ENCODE peak calls at places on chromosomes 1 and 21, in seven cellular contexts. C is WTC11, K is K562, Y is H1, B is HCT116, E is GM12878, L is HEK293T. F is an unnamed sample.
A peak's percentile ranks its signal among the peaks of the same experiment; 100 is the strongest.

GRCh38 chr1:66570196-66570595 is 36.2 kb downstream of the SGIP1 start:
- DNase-seq in B (no peak), L (no peak), K (no peak), C (no peak), Y (no peak), E (no peak), F (no peak)

GRCh38 chr1:227545361-227545760 is 18.0 kb upstream of the ZNF678 start:
- DNase-seq in E (no peak), C (no peak), K (no peak), B (no peak), Y (no peak), L (no peak), F (no peak)

GRCh38 chr1:239123243-239123642 is 263.1 kb upstream of the CHRM3 start:
- DNase-seq in L (no peak), E (no peak), Y (no peak), B (no peak), C (no peak), K (no peak), F (no peak)

GRCh38 chr21:16370176-16370575 is 640.4 kb downstream of the USP25 start:
- DNase-seq in K (no peak), C (no peak), Y (no peak), B (no peak), L (no peak), E (no peak), F (no peak)

GRCh38 chr1:109828756-109829505 is 65.2 kb upstream of the EPS8L3 start:
- DNase-seq in L (no peak), K (no peak), E (no peak), Y (no peak), C (no peak), B (no peak), F (no peak)

GRCh38 chr1:4653328-4653660 is 1.1 kb upstream of the AJAP1 start:
- DNase-seq in E (no peak), B (no peak), Y (no peak), K (no peak), C (no peak), L (no peak), F (no peak)

GRCh38 chr1:59063501-59063900 is 233.4 kb upstream of the FGGY start:
- DNase-seq in B (no peak), L (no peak), E (no peak), K (no peak), Y (no peak), C (no peak), F (no peak)

GRCh38 chr1:58802640-58803476 is 19.0 kb upstream of the JUN start:
- DNase-seq in C (no peak), Y (no peak), K (no peak), L (no peak), B (no peak), E (no peak), F (no peak)

GRCh38 chr1:224489585-224490365 is 55.2 kb upstream of the WDR26 start:
- DNase-seq in C (no peak), L (no peak), E (no peak), B (no peak), Y (no peak), K (no peak), F (no peak)

GRCh38 chr1:88741413-88741812 is 57.3 kb downstream of the PKN2 start:
- DNase-seq in L (no peak), E (no peak), K (no peak), B (no peak), C (no peak), Y (no peak), F (no peak)

GRCh38 chr1:201887116-201887866 is 1.4 kb upstream of the SHISA4 start:
- DNase-seq in B (no peak), E (no peak), C (no peak), Y (no peak), L (no peak), K (no peak), F (no peak)

GRCh38 chr1:201714542-201715276 is 114.2 kb upstream of the IPO9 start:
- DNase-seq in B (peak; percentile 97), C (no peak), E (no peak), Y (peak; percentile 43), K (peak; percentile 71), L (peak; percentile 59), F (no peak)

GRCh38 chr1:189708674-189709073 is 769.0 kb downstream of the BRINP3 start:
- DNase-seq in K (no peak), L (peak; percentile 33), B (peak; percentile 7), E (no peak), Y (no peak), C (peak; percentile 23), F (no peak)

GRCh38 chr1:229768232-229768631 is 142.2 kb downstream of the URB2 start:
- DNase-seq in C (no peak), L (no peak), E (no peak), K (no peak), Y (no peak), B (no peak), F (no peak)

GRCh38 chr1:40153073-40153770 is 8.0 kb upstream of the RLF start:
- DNase-seq in E (peak; percentile 59), L (peak; percentile 39), C (no peak), Y (no peak), K (no peak), B (peak; percentile 62), F (peak; percentile 32)

GRCh38 chr1:55309053-55309452 is 93.9 kb upstream of the USP24 start:
- DNase-seq in E (no peak), Y (no peak), B (no peak), K (no peak), C (no peak), L (no peak), F (no peak)

GRCh38 chr21:46079357-46080170 is 18.3 kb upstream of the COL6A2 start:
- DNase-seq in L (no peak), E (no peak), Y (no peak), B (no peak), K (no peak), C (no peak), F (no peak)

GRCh38 chr1:119367332-119368124 is 1.1 kb upstream of the HAO2 start:
- DNase-seq in C (no peak), K (peak; percentile 45), B (peak; percentile 27), Y (no peak), E (no peak), L (peak; percentile 63), F (peak; percentile 53)

GRCh38 chr1:110555807-110556470 is 37.0 kb upstream of the KCNA10 start:
- DNase-seq in E (no peak), L (no peak), K (no peak), Y (no peak), B (no peak), C (no peak), F (no peak)

GRCh38 chr1:208089151-208089550 is 155.0 kb downstream of the PLXNA2 start:
- DNase-seq in C (no peak), K (no peak), B (no peak), Y (no peak), E (no peak), L (no peak), F (no peak)
- TF ChIP-seq SP1 in C (no peak), K (no peak), B (no peak), Y (no peak), E (no peak), L (no peak), F (no peak)

GRCh38 chr1:51504806-51505525 is 14.1 kb downstream of the EPS15 start:
- DNase-seq in L (no peak), C (no peak), K (no peak), B (no peak), Y (no peak), E (peak; percentile 60), F (peak; percentile 7)

GRCh38 chr1:51494138-51494830 is 24.8 kb downstream of the EPS15 start:
- DNase-seq in Y (no peak), B (no peak), L (no peak), C (no peak), E (no peak), K (no peak), F (no peak)

GRCh38 chr1:51498924-51499323 is 20.1 kb downstream of the EPS15 start:
- DNase-seq in Y (no peak), E (no peak), B (no peak), C (no peak), K (no peak), L (no peak), F (no peak)

GRCh38 chr1:51499694-51500093 is 19.4 kb downstream of the EPS15 start:
- DNase-seq in Y (no peak), K (no peak), E (no peak), B (no peak), L (no peak), C (no peak), F (no peak)
- TF ChIP-seq SP1 in Y (no peak), K (no peak), E (no peak), B (no peak), L (no peak), C (no peak), F (no peak)

DNA sequence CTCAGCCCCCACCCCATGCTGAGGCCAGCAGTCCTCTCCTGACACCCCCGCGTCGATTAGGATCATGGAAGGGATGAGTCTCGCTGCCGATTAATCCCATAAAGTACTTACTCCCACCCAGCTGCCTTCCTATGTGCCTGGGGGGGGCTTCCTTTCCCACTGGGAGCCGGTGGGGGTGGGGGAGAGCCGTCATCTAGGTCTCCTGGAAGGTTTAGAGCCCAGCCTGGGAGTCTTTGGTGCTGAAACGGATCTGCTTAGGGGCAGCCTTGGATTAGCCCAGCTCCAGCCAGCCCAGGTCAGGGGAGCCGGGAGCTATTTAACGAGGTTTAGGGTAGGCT is 9.8 kb downstream of the SAMD11 start:
- DNase-seq in C (no peak), L (no peak), B (no peak), E (no peak), Y (no peak), K (no peak), F (no peak)
- TF ChIP-seq SP1 in C (no peak), L (no peak), B (no peak), E (no peak), Y (no peak), K (no peak), F (no peak)

GRCh38 chr1:244356371-244356770 is 95.3 kb downstream of the ADSS2 start:
- DNase-seq in C (no peak), L (no peak), Y (no peak), E (no peak), B (no peak), K (no peak), F (no peak)

GRCh38 chr1:244354810-244355278 is 96.9 kb downstream of the ADSS2 start:
- DNase-seq in K (no peak), C (no peak), Y (no peak), L (no peak), B (no peak), E (no peak), F (no peak)

GRCh38 chr1:244352156-244352830 is 99.4 kb downstream of the ADSS2 start:
- DNase-seq in E (no peak), K (no peak), C (no peak), B (no peak), Y (no peak), L (no peak), F (no peak)

GRCh38 chr1:244350027-244350426 is 101.7 kb downstream of the ADSS2 start:
- DNase-seq in K (no peak), L (no peak), C (no peak), B (no peak), Y (no peak), E (peak; percentile 64), F (no peak)

DNA sequence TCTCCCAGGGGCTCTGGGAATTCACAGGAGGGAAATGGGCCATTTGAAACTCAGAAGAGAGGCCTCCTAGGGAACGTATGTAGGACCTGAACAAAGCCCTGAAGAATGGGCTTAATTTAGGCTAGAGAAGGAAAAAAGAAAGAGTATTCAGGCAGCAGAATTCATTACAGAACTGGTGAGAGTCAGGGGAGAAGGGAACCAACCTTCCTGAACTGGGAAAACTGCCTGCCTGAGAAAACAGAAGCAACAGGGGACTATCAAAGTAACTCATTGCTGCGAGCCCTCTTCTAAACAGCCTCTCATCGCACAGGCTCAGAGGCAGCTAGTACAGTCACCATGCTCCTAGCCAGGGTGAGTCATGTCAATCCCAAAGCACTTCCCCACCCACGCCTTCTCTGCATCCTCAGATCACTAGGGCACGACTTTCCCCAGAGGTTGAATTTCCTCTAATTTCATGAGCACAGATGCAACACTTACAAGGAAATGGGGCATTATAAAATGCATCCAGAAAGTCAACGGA is 98.1 kb downstream of the ADSS2 start:
- DNase-seq in L (peak; percentile 50), B (peak; percentile 77), Y (peak; percentile 25), C (peak; percentile 31), E (no peak), K (peak; percentile 73), F (peak; percentile 37)
- TF ChIP-seq SP1 in L (no peak), B (peak; percentile 77), Y (peak; percentile 49), C (no peak), E (no peak), K (no peak), F (no peak)